ENCODE peak calls at places on chromosomes 1 and 21, in seven cellular contexts. J is aorta; O is left lung; T is thoracic aorta; P is activated naive CD8-positive, alpha-beta T cell treated with anti-CD3 and anti-CD28 coated beads, Interleukin-2, amount 50 U/mL, for 24 hours; V is activated CD8-positive, alpha-beta T cell treated with anti-CD3 and anti-CD28 coated beads for 36 hours; Z is left colon. H is an unnamed sample.

GRCh38 chr1:213041443-213041842 is 9.6 kb upstream of the RPS6KC1 start:
- ATAC-seq in J (no peak), O (no peak), T (no peak), P (peak; percentile 63), V (no peak), Z (no peak), H (no peak)

GRCh38 chr1:55580845-55581332 is 365.7 kb upstream of the USP24 start:
- ATAC-seq in J (peak; percentile 58), O (peak; percentile 51), T (peak; percentile 39), P (no peak), V (no peak), Z (no peak), H (no peak)

GRCh38 chr1:58282623-58283022 is 263.9 kb downstream of the OMA1 start:
- ATAC-seq in J (no peak), O (no peak), T (no peak), P (no peak), V (no peak), Z (no peak), H (no peak)

GRCh38 chr1:98963359-98963758 is 41.3 kb downstream of the PLPPR5 start:
- ATAC-seq in J (no peak), O (no peak), T (no peak), P (no peak), V (no peak), Z (no peak), H (no peak)

GRCh38 chr21:17003763-17004373 is 509.0 kb upstream of the CXADR start:
- ATAC-seq in J (no peak), O (peak; percentile 18), T (no peak), P (no peak), V (no peak), Z (no peak), H (no peak)

GRCh38 chr1:27011976-27012563 is 580 bp downstream of the TENT5B start:
- ATAC-seq in J (peak; percentile 1), O (no peak), T (no peak), P (no peak), V (peak; percentile 15), Z (no peak), H (no peak)

GRCh38 chr1:24003331-24003972 is 23.3 kb upstream of the SRSF10 start:
- ATAC-seq in J (no peak), O (peak; percentile 49), T (no peak), P (no peak), V (no peak), Z (no peak), H (no peak)

GRCh38 chr1:1535989-1536937 is 4.2 kb downstream of the TMEM240 start:
- ATAC-seq in J (no peak), O (no peak), T (no peak), P (peak; percentile 4), V (no peak), Z (no peak), H (no peak)

GRCh38 chr1:212635141-212635601 is 26.6 kb downstream of the ATF3 start:
- ATAC-seq in J (no peak), O (peak; percentile 74), T (no peak), P (peak; percentile 50), V (peak; percentile 28), Z (no peak), H (peak; percentile 18)

GRCh38 chr1:167210966-167211674 is 9.6 kb upstream of the POU2F1 start:
- ATAC-seq in J (no peak), O (no peak), T (no peak), P (no peak), V (peak; percentile 25), Z (peak; percentile 93), H (peak; percentile 26)

GRCh38 chr1:172874950-172875349 is 175.8 kb downstream of the TNFSF18 start:
- ATAC-seq in J (no peak), O (no peak), T (no peak), P (peak; percentile 91), V (peak; percentile 76), Z (no peak), H (peak; percentile 86)

GRCh38 chr1:218459450-218459849 is 114.3 kb downstream of the TGFB2 start:
- ATAC-seq in J (peak; percentile 62), O (peak; percentile 56), T (peak; percentile 45), P (no peak), V (no peak), Z (no peak), H (no peak)

GRCh38 chr1:110086959-110087358 is 16.5 kb upstream of the ALX3 start:
- ATAC-seq in J (no peak), O (no peak), T (no peak), P (no peak), V (no peak), Z (no peak), H (no peak)

GRCh38 chr1:51189421-51190073 is 46.5 kb upstream of the RNF11 start:
- ATAC-seq in J (peak; percentile 73), O (peak; percentile 83), T (no peak), P (no peak), V (peak; percentile 53), Z (peak; percentile 61), H (no peak)

GRCh38 chr1:109061183-109061582 is 14.6 kb downstream of the TAF13 start:
- ATAC-seq in J (no peak), O (no peak), T (no peak), P (no peak), V (no peak), Z (no peak), H (no peak)

GRCh38 chr1:173024543-173024942 is 26.2 kb downstream of the TNFSF18 start:
- ATAC-seq in J (no peak), O (no peak), T (no peak), P (no peak), V (no peak), Z (peak; percentile 68), H (no peak)

GRCh38 chr21:22120616-22121266 is 1122.5 kb downstream of the NCAM2 start:
- ATAC-seq in J (no peak), O (no peak), T (no peak), P (no peak), V (no peak), Z (no peak), H (no peak)

GRCh38 chr1:13543927-13544556 is 30.2 kb upstream of the LRRC38 start:
- ATAC-seq in J (peak; percentile 58), O (peak; percentile 93), T (peak; percentile 35), P (no peak), V (no peak), Z (no peak), H (no peak)

GRCh38 chr1:52926864-52927218 is 235 bp upstream of the SCP2 start:
- ATAC-seq in J (no peak), O (no peak), T (no peak), P (no peak), V (no peak), Z (peak; percentile 40), H (peak; percentile 4)

H was measured in activated CD4-positive, CD25-positive, alpha-beta regulatory T cell treated with anti-CD3 and anti-CD28 coated beads, Interleukin-2, amount 50 U/mL, for 24 hours.